ENCODE peak calls at places on chromosomes 5 and 9, in seven cellular contexts. Z, Q, R, U, V, Y and D are unnamed samples.

GRCh38 chr5:18761801-18762200 is 1127.5 kb downstream of the TAF11L14 start:
- DNase-seq in Z (no peak), Q (no peak), R (peak; percentile 15), U (no peak), V (peak; percentile 64), Y (no peak), D (peak; percentile 10)

GRCh38 chr5:17461793-17462192 is 36.2 kb upstream of the TAF11L2 start:
- DNase-seq in Z (no peak), Q (no peak), R (no peak), U (no peak), V (no peak), Y (no peak), D (no peak)

GRCh38 chr5:104084896-104085295 is 522.3 kb upstream of the NUDT12 start:
- DNase-seq in Z (no peak), Q (no peak), R (no peak), U (no peak), V (no peak), Y (no peak), D (no peak)

GRCh38 chr5:142597025-142597424 is 88.9 kb downstream of the FGF1 start:
- DNase-seq in Z (no peak), Q (no peak), R (no peak), U (no peak), V (no peak), Y (no peak), D (no peak)

GRCh38 chr5:82151622-82152021 is 126.5 kb downstream of the RPS23 start:
- DNase-seq in Z (no peak), Q (no peak), R (no peak), U (no peak), V (peak; percentile 46), Y (no peak), D (no peak)

GRCh38 chr9:126500600-126501382 is 112.9 kb upstream of the LMX1B start:
- DNase-seq in Z (peak; percentile 7), Q (peak; percentile 80), R (peak; percentile 63), U (peak; percentile 91), V (peak; percentile 23), Y (peak; percentile 75), D (peak; percentile 90)

GRCh38 chr5:123665822-123666371 is 153.9 kb downstream of the CSNK1G3 start:
- DNase-seq in Z (no peak), Q (no peak), R (peak; percentile 15), U (no peak), V (no peak), Y (no peak), D (no peak)

GRCh38 chr5:425714-426113 is 17.3 kb upstream of the EXOC3 start:
- DNase-seq in Z (no peak), Q (no peak), R (no peak), U (peak; percentile 34), V (peak; percentile 13), Y (no peak), D (no peak)

GRCh38 chr9:126106404-126106803 is 220.2 kb upstream of the MVB12B start:
- DNase-seq in Z (no peak), Q (no peak), R (no peak), U (no peak), V (no peak), Y (no peak), D (no peak)

GRCh38 chr5:95283022-95283615 is 1.8 kb downstream of the MCTP1 start:
- DNase-seq in Z (no peak), Q (no peak), R (no peak), U (no peak), V (no peak), Y (no peak), D (no peak)

GRCh38 chr9:136582977-136583735 is 37.3 kb upstream of the NOTCH1 start:
- DNase-seq in Z (no peak), Q (peak; percentile 62), R (no peak), U (no peak), V (no peak), Y (peak; percentile 8), D (no peak)

GRCh38 chr9:128124873-128125574 is 2.5 kb downstream of the PTGES2 start:
- DNase-seq in Z (no peak), Q (no peak), R (peak; percentile 80), U (peak; percentile 92), V (peak; percentile 58), Y (peak; percentile 65), D (no peak)

GRCh38 chr9:72586388-72587160 is 65.2 kb downstream of the TMC1 start:
- DNase-seq in Z (no peak), Q (no peak), R (peak; percentile 37), U (no peak), V (peak; percentile 94), Y (no peak), D (peak; percentile 85)

GRCh38 chr5:134226441-134227192 is 744 bp upstream of the PPP2CA start:
- DNase-seq in Z (no peak), Q (no peak), R (peak; percentile 67), U (no peak), V (peak; percentile 20), Y (no peak), D (no peak)